ENCODE peak calls at places on chromosomes 11 and 22, in nine cellular contexts. Y is D721Med; L is vagina; R is stimulated activated CD4-positive, alpha-beta T cell treated with anti-CD3 and anti-CD28 coated beads, Interleukin-1b, Interleukin-23, amount 100 ng/mL, for 24 hours; V is body of pancreas; S is activated T-cell treated with anti-CD3 and anti-CD28 coated beads, Interleukin-2, amount 50 U/mL, for 48 hours; F is nucleus accumbens; U is stimulated activated CD8-positive, alpha-beta memory T cell treated with anti-CD3 and anti-CD28 coated beads, Interleukin-15, amount 100 ng/mL, for 1 hour; P is activated naive CD4-positive, alpha-beta T cell treated with anti-CD3 and anti-CD28 coated beads for 36 hours. C is an unnamed sample.

GRCh38 chr22:29524440-29525191 is 28.9 kb downstream of the THOC5 start:
- DNase-seq in Y (no peak), L (no peak), R (no peak), V (peak; percentile 34), S (peak; percentile 24), F (no peak), U (no peak), P (peak; percentile 40), C (no peak)

GRCh38 chr11:13667795-13668101 is 720 bp upstream of the FAR1 start:
- DNase-seq in Y (no peak), L (no peak), R (no peak), V (no peak), S (no peak), F (no peak), U (no peak), P (no peak), C (no peak)

GRCh38 chr11:68549789-68550484 is 89.4 kb downstream of the PPP6R3 start:
- DNase-seq in Y (no peak), L (no peak), R (no peak), V (no peak), S (no peak), F (no peak), U (no peak), P (no peak), C (no peak)

GRCh38 chr11:59416613-59417012 is 9.6 kb downstream of the OR5A2 start:
- DNase-seq in Y (no peak), L (no peak), R (no peak), V (no peak), S (no peak), F (no peak), U (no peak), P (no peak), C (peak; percentile 31)

GRCh38 chr11:43497144-43497543 is 138.4 kb downstream of the TTC17 start:
- DNase-seq in Y (no peak), L (no peak), R (no peak), V (no peak), S (no peak), F (no peak), U (no peak), P (no peak), C (no peak)

GRCh38 chr11:55791606-55792005 is 3.8 kb upstream of the OR5D14 start:
- DNase-seq in Y (no peak), L (no peak), R (no peak), V (no peak), S (no peak), F (no peak), U (no peak), P (no peak), C (no peak)

GRCh38 chr11:33732176-33732575 is 4.0 kb downstream of the CD59 start:
- DNase-seq in Y (no peak), L (no peak), R (no peak), V (no peak), S (no peak), F (no peak), U (no peak), P (no peak), C (peak; percentile 87)

GRCh38 chr22:37077802-37078448 is 26.4 kb downstream of the KCTD17 start:
- DNase-seq in Y (peak; percentile 56), L (no peak), R (peak; percentile 83), V (peak; percentile 38), S (peak; percentile 94), F (peak; percentile 12), U (peak; percentile 73), P (peak; percentile 91), C (peak; percentile 17)

GRCh38 chr22:49396817-49397216 is 430.9 kb downstream of the BRD1 start:
- DNase-seq in Y (no peak), L (no peak), R (no peak), V (no peak), S (no peak), F (no peak), U (no peak), P (no peak), C (no peak)

GRCh38 chr22:30803679-30804078 is 109.0 kb downstream of the OSBP2 start:
- DNase-seq in Y (no peak), L (no peak), R (no peak), V (no peak), S (no peak), F (no peak), U (no peak), P (no peak), C (no peak)

GRCh38 chr11:63682045-63682915 is 980 bp downstream of the RTN3 start:
- DNase-seq in Y (no peak), L (no peak), R (no peak), V (peak; percentile 11), S (no peak), F (peak; percentile 52), U (no peak), P (peak; percentile 41), C (no peak)

GRCh38 chr22:49010901-49011300 is 816.8 kb downstream of the BRD1 start:
- DNase-seq in Y (no peak), L (no peak), R (no peak), V (no peak), S (no peak), F (no peak), U (no peak), P (no peak), C (no peak)

GRCh38 chr11:18785416-18785815 is 6.2 kb downstream of the PTPN5 start:
- DNase-seq in Y (no peak), L (no peak), R (no peak), V (no peak), S (no peak), F (no peak), U (no peak), P (no peak), C (no peak)

GRCh38 chr11:71139516-71140205 is 112.7 kb downstream of the SHANK2 start:
- DNase-seq in Y (no peak), L (no peak), R (no peak), V (peak; percentile 83), S (no peak), F (peak; percentile 95), U (no peak), P (no peak), C (no peak)

GRCh38 chr11:108115495-108116140 is 5.7 kb upstream of the ACAT1 start:
- DNase-seq in Y (no peak), L (no peak), R (no peak), V (peak; percentile 95), S (no peak), F (peak; percentile 80), U (no peak), P (no peak), C (peak; percentile 9)

GRCh38 chr22:17443413-17444203 is 74.3 kb downstream of the CECR2 start:
- DNase-seq in Y (no peak), L (no peak), R (no peak), V (no peak), S (no peak), F (no peak), U (no peak), P (no peak), C (no peak)

GRCh38 chr11:18075444-18075843 is 29.4 kb upstream of the TPH1 start:
- DNase-seq in Y (no peak), L (no peak), R (no peak), V (no peak), S (no peak), F (no peak), U (no peak), P (no peak), C (no peak)